ENCODE peak calls at places on chromosomes 5 and 9, in six cellular contexts. One of them, this sample, is unnamed.
A peak's percentile ranks its signal among the peaks of the same experiment; 100 is the strongest.

GRCh38 chr5:168114444-168115017 is 176.9 kb upstream of the WWC1 start:
- DNase-seq in activated CD8-positive, alpha-beta memory T cell treated with anti-CD3 and anti-CD28 coated beads for 1 hour: no peak
- DNase-seq in EL: peak; percentile 64
- DNase-seq in stimulated activated CD8-positive, alpha-beta memory T cell treated with anti-CD3 and anti-CD28 coated beads, Interleukin-15, amount 100 ng/mL, for 24 hours: no peak
- DNase-seq in PC-9: peak; percentile 36
- DNase-seq in NCI-H2029: peak; percentile 64
- DNase-seq in this sample: no peak

GRCh38 chr9:132236662-132237311 is 74.9 kb downstream of the NTNG2 start:
- DNase-seq in stimulated activated CD8-positive, alpha-beta memory T cell treated with anti-CD3 and anti-CD28 coated beads, Interleukin-15, amount 100 ng/mL, for 24 hours: no peak
- DNase-seq in EL: no peak
- DNase-seq in PC-9: no peak
- DNase-seq in activated CD8-positive, alpha-beta memory T cell treated with anti-CD3 and anti-CD28 coated beads for 1 hour: no peak
- DNase-seq in NCI-H2029: no peak
- DNase-seq in this sample: no peak

GRCh38 chr9:137690939-137691647 is 72.3 kb downstream of the EHMT1 start:
- DNase-seq in stimulated activated CD8-positive, alpha-beta memory T cell treated with anti-CD3 and anti-CD28 coated beads, Interleukin-15, amount 100 ng/mL, for 24 hours: no peak
- DNase-seq in NCI-H2029: no peak
- DNase-seq in activated CD8-positive, alpha-beta memory T cell treated with anti-CD3 and anti-CD28 coated beads for 1 hour: no peak
- DNase-seq in EL: no peak
- DNase-seq in PC-9: no peak
- DNase-seq in this sample: no peak

GRCh38 chr5:175436403-175436802 is 7.6 kb downstream of the DRD1 start:
- DNase-seq in PC-9: no peak
- DNase-seq in activated CD8-positive, alpha-beta memory T cell treated with anti-CD3 and anti-CD28 coated beads for 1 hour: no peak
- DNase-seq in NCI-H2029: no peak
- DNase-seq in EL: no peak
- DNase-seq in stimulated activated CD8-positive, alpha-beta memory T cell treated with anti-CD3 and anti-CD28 coated beads, Interleukin-15, amount 100 ng/mL, for 24 hours: no peak
- DNase-seq in this sample: no peak

GRCh38 chr9:127004946-127005769 is 90.6 kb downstream of the RALGPS1 start:
- DNase-seq in activated CD8-positive, alpha-beta memory T cell treated with anti-CD3 and anti-CD28 coated beads for 1 hour: peak; percentile 32
- DNase-seq in EL: no peak
- DNase-seq in NCI-H2029: no peak
- DNase-seq in stimulated activated CD8-positive, alpha-beta memory T cell treated with anti-CD3 and anti-CD28 coated beads, Interleukin-15, amount 100 ng/mL, for 24 hours: no peak
- DNase-seq in PC-9: peak; percentile 41
- DNase-seq in this sample: no peak

GRCh38 chr9:110623462-110624025 is 44.0 kb upstream of the SVEP1 start:
- DNase-seq in PC-9: peak; percentile 48
- DNase-seq in activated CD8-positive, alpha-beta memory T cell treated with anti-CD3 and anti-CD28 coated beads for 1 hour: no peak
- DNase-seq in NCI-H2029: peak; percentile 63
- DNase-seq in EL: peak; percentile 72
- DNase-seq in stimulated activated CD8-positive, alpha-beta memory T cell treated with anti-CD3 and anti-CD28 coated beads, Interleukin-15, amount 100 ng/mL, for 24 hours: no peak
- DNase-seq in this sample: no peak

GRCh38 chr9:79976501-79977444 is 405.0 kb downstream of the TLE4 start:
- DNase-seq in activated CD8-positive, alpha-beta memory T cell treated with anti-CD3 and anti-CD28 coated beads for 1 hour: no peak
- DNase-seq in NCI-H2029: peak; percentile 75
- DNase-seq in PC-9: no peak
- DNase-seq in EL: no peak
- DNase-seq in stimulated activated CD8-positive, alpha-beta memory T cell treated with anti-CD3 and anti-CD28 coated beads, Interleukin-15, amount 100 ng/mL, for 24 hours: no peak
- DNase-seq in this sample: peak; percentile 67

GRCh38 chr9:125200216-125201047 is at the start of gene RABEPK:
- DNase-seq in PC-9: peak; percentile 96
- DNase-seq in EL: peak; percentile 99
- DNase-seq in stimulated activated CD8-positive, alpha-beta memory T cell treated with anti-CD3 and anti-CD28 coated beads, Interleukin-15, amount 100 ng/mL, for 24 hours: peak; percentile 77
- DNase-seq in NCI-H2029: peak; percentile 82
- DNase-seq in activated CD8-positive, alpha-beta memory T cell treated with anti-CD3 and anti-CD28 coated beads for 1 hour: peak; percentile 80
- DNase-seq in this sample: peak; percentile 98

This sample was measured in kidney.